ENCODE peak calls at places on chromosome 2, in nine cellular contexts. D is stromal cell of bone marrow; H is stimulated activated CD4-positive, alpha-beta T cell treated with anti-CD3 and anti-CD28 coated beads, Interleukin-4, amount 100 ng/mL, for 24 hours; A is germinal center; S is midbrain; P is GF-D8; M is mucosa of gallbladder; K is nephron progenitor cell; O is AG04450. F is an unnamed sample.

GRCh38 chr2:162473-163135 is 101.2 kb downstream of the SH3YL1 start:
- DNase-seq in D (no peak), H (no peak), A (no peak), S (no peak), P (no peak), M (no peak), K (no peak), O (no peak), F (no peak)

GRCh38 chr2:150617351-150617750 is 129.9 kb upstream of the RND3 start:
- DNase-seq in D (no peak), H (no peak), A (no peak), S (no peak), P (no peak), M (no peak), K (no peak), O (no peak), F (no peak)

GRCh38 chr2:28342081-28342967 is 50.3 kb upstream of the FOSL2 start:
- DNase-seq in D (peak; percentile 74), H (no peak), A (no peak), S (no peak), P (no peak), M (peak; percentile 67), K (no peak), O (peak; percentile 47), F (peak; percentile 75)

GRCh38 chr2:159155315-159155714 is 131.2 kb downstream of the WDSUB1 start:
- DNase-seq in D (no peak), H (no peak), A (no peak), S (no peak), P (no peak), M (peak; percentile 66), K (no peak), O (no peak), F (no peak)

GRCh38 chr2:172056293-172056692 is 29.0 kb upstream of the DLX1 start:
- DNase-seq in D (no peak), H (no peak), A (no peak), S (no peak), P (no peak), M (no peak), K (no peak), O (no peak), F (no peak)

GRCh38 chr2:225937625-225938024 is 538.1 kb downstream of the NYAP2 start:
- DNase-seq in D (peak; percentile 2), H (no peak), A (no peak), S (no peak), P (no peak), M (no peak), K (no peak), O (no peak), F (no peak)

GRCh38 chr2:130851624-130852382 is 15.1 kb downstream of the ARHGEF4 start:
- DNase-seq in D (no peak), H (no peak), A (no peak), S (no peak), P (no peak), M (no peak), K (no peak), O (no peak), F (no peak)

GRCh38 chr2:13681936-13682335 is 950.6 kb upstream of the LRATD1 start:
- DNase-seq in D (peak; percentile 33), H (no peak), A (no peak), S (no peak), P (no peak), M (no peak), K (no peak), O (no peak), F (no peak)

GRCh38 chr2:219369447-219369861 is 18.3 kb downstream of the DNPEP start:
- DNase-seq in D (peak; percentile 32), H (no peak), A (no peak), S (peak; percentile 33), P (no peak), M (peak; percentile 71), K (no peak), O (no peak), F (peak; percentile 64)

GRCh38 chr2:199469514-199470360 is 12.0 kb upstream of the SATB2 start:
- DNase-seq in D (no peak), H (no peak), A (no peak), S (no peak), P (no peak), M (no peak), K (no peak), O (no peak), F (no peak)

GRCh38 chr2:159516241-159516758 is 100.0 kb downstream of the BAZ2B start:
- DNase-seq in D (no peak), H (peak; percentile 25), A (peak; percentile 61), S (peak; percentile 67), P (peak; percentile 51), M (peak; percentile 26), K (no peak), O (no peak), F (no peak)

GRCh38 chr2:106983305-106983704 is 97.3 kb upstream of the ST6GAL2 start:
- DNase-seq in D (no peak), H (no peak), A (no peak), S (no peak), P (no peak), M (no peak), K (no peak), O (no peak), F (no peak)

GRCh38 chr2:112065966-112066365 is 10.9 kb downstream of the TMEM87B start:
- DNase-seq in D (no peak), H (no peak), A (no peak), S (no peak), P (no peak), M (no peak), K (no peak), O (peak; percentile 67), F (peak; percentile 58)

GRCh38 chr2:1685957-1686783 is 58.1 kb downstream of the PXDN start:
- DNase-seq in D (no peak), H (no peak), A (no peak), S (no peak), P (no peak), M (no peak), K (no peak), O (no peak), F (no peak)

GRCh38 chr2:27990030-27990590 is 99.6 kb downstream of the BABAM2 start:
- DNase-seq in D (no peak), H (no peak), A (no peak), S (no peak), P (no peak), M (no peak), K (no peak), O (no peak), F (no peak)

GRCh38 chr2:129050116-129050515 is 731.4 kb upstream of the HS6ST1 start:
- DNase-seq in D (no peak), H (no peak), A (no peak), S (no peak), P (no peak), M (no peak), K (no peak), O (no peak), F (no peak)

GRCh38 chr2:225737556-225737955 is 338.0 kb downstream of the NYAP2 start:
- DNase-seq in D (no peak), H (no peak), A (no peak), S (no peak), P (no peak), M (no peak), K (no peak), O (no peak), F (no peak)

GRCh38 chr2:111697560-111697959 is 186.4 kb downstream of the ANAPC1 start:
- DNase-seq in D (no peak), H (no peak), A (no peak), S (no peak), P (no peak), M (no peak), K (no peak), O (no peak), F (no peak)

GRCh38 chr2:98372121-98372520 is 25.9 kb downstream of the CNGA3 start:
- DNase-seq in D (no peak), H (no peak), A (no peak), S (no peak), P (no peak), M (no peak), K (no peak), O (no peak), F (no peak)

GRCh38 chr2:134138115-134138514 is 115.8 kb upstream of the MGAT5 start:
- DNase-seq in D (no peak), H (no peak), A (no peak), S (no peak), P (no peak), M (no peak), K (no peak), O (no peak), F (no peak)

GRCh38 chr2:25831744-25832449 is 46.4 kb downstream of the ASXL2 start:
- DNase-seq in D (no peak), H (no peak), A (no peak), S (no peak), P (no peak), M (no peak), K (no peak), O (no peak), F (no peak)

GRCh38 chr2:41400057-41400665 is 647.7 kb upstream of the PKDCC start:
- DNase-seq in D (no peak), H (no peak), A (no peak), S (no peak), P (no peak), M (no peak), K (peak; percentile 45), O (no peak), F (no peak)

GRCh38 chr2:231069379-231070054 is 12.8 kb downstream of the PSMD1 start:
- DNase-seq in D (peak; percentile 44), H (no peak), A (no peak), S (no peak), P (no peak), M (no peak), K (no peak), O (peak; percentile 11), F (no peak)

GRCh38 chr2:95272299-95272751 is 1.9 kb upstream of the PROM2 start:
- DNase-seq in D (no peak), H (no peak), A (no peak), S (no peak), P (no peak), M (no peak), K (no peak), O (no peak), F (no peak)